ENCODE peak calls at places on chromosomes 7 and 10, in eight cellular contexts. S is mesendoderm; D is mammary epithelial cell; B is HCT116; X is astrocyte; U is CD4-positive, alpha-beta memory T cell; H is fibroblast of lung; I is H9. O is an unnamed sample.

GRCh38 chr7:100965723-100966541 is 3.4 kb upstream of the MUC12 start:
- DNase-seq in I (peak; percentile 99), H (peak; percentile 25), X (no peak), B (peak; percentile 91), D (peak; percentile 74), U (peak; percentile 64), S (peak; percentile 99), O (no peak)

GRCh38 chr10:129631011-129631410 is 164.0 kb downstream of the MGMT start:
- DNase-seq in D (no peak), H (no peak), U (no peak), X (no peak), S (no peak), I (no peak), B (no peak), O (no peak)

GRCh38 chr7:50347693-50348092 is 43.2 kb downstream of the IKZF1 start:
- DNase-seq in H (no peak), I (no peak), X (no peak), U (peak; percentile 59), B (no peak), D (no peak), S (no peak), O (no peak)

GRCh38 chr10:20879136-20879535 is 18.0 kb downstream of the NEBL start:
- DNase-seq in X (no peak), S (no peak), I (no peak), U (no peak), D (no peak), B (no peak), H (no peak), O (no peak)

GRCh38 chr10:70376436-70377378 is 5.7 kb downstream of the LRRC20 start:
- DNase-seq in S (peak; percentile 86), I (no peak), D (peak; percentile 63), H (peak; percentile 47), B (no peak), U (no peak), X (peak; percentile 29), O (no peak)

GRCh38 chr10:25501912-25502311 is 327.1 kb downstream of the GPR158 start:
- DNase-seq in D (no peak), H (no peak), B (no peak), X (no peak), I (no peak), U (no peak), S (peak; percentile 41), O (no peak)

GRCh38 chr7:150996289-150997074 is 5.7 kb downstream of the NOS3 start:
- DNase-seq in B (no peak), S (peak; percentile 51), X (no peak), D (no peak), I (peak; percentile 48), H (no peak), U (no peak), O (no peak)

GRCh38 chr7:90824386-90825307 is 228.5 kb downstream of the CDK14 start:
- DNase-seq in X (peak; percentile 95), I (no peak), B (no peak), U (no peak), S (no peak), D (peak; percentile 94), H (peak; percentile 95), O (no peak)

GRCh38 chr10:130769146-130770017 is 542.1 kb downstream of the TCERG1L start:
- DNase-seq in B (no peak), I (no peak), X (no peak), H (no peak), U (no peak), S (no peak), D (no peak), O (no peak)

GRCh38 chr10:34337917-34338316 is 477.2 kb downstream of the PARD3 start:
- DNase-seq in X (no peak), B (no peak), I (no peak), H (no peak), S (no peak), U (no peak), D (no peak), O (no peak)

GRCh38 chr10:96047004-96047649 is 3.7 kb downstream of the CCNJ start:
- DNase-seq in U (no peak), S (peak; percentile 16), B (no peak), D (no peak), X (no peak), I (no peak), H (no peak), O (no peak)

GRCh38 chr10:75018233-75018632 is 93.2 kb upstream of the SAMD8 start:
- DNase-seq in H (no peak), X (no peak), S (no peak), U (no peak), D (no peak), B (no peak), I (no peak), O (no peak)

GRCh38 chr7:132270517-132270916 is 305.8 kb downstream of the PLXNA4 start:
- DNase-seq in H (no peak), D (peak; percentile 1), U (no peak), B (no peak), S (no peak), I (no peak), X (no peak), O (no peak)

GRCh38 chr7:150980663-150981062 is 2.5 kb upstream of the KCNH2 start:
- DNase-seq in U (no peak), B (no peak), S (peak; percentile 71), X (no peak), H (no peak), I (peak; percentile 61), D (no peak), O (no peak)

GRCh38 chr10:125011926-125012705 is 70.2 kb downstream of the ZRANB1 start:
- DNase-seq in H (no peak), U (no peak), I (no peak), S (no peak), B (no peak), D (no peak), X (no peak), O (no peak)

GRCh38 chr7:100726998-100727761 is 6.2 kb upstream of the ZAN start:
- DNase-seq in S (no peak), D (no peak), U (no peak), I (no peak), X (peak; percentile 96), B (no peak), H (peak; percentile 97), O (no peak)

GRCh38 chr7:103989785-103990775 is 622 bp upstream of the RELN start:
- DNase-seq in X (peak; percentile 23), B (no peak), S (peak; percentile 55), U (no peak), H (peak; percentile 30), D (peak; percentile 4), I (peak; percentile 58), O (no peak)

GRCh38 chr7:153193144-153193595 is 433.6 kb downstream of the ACTR3B start:
- DNase-seq in B (no peak), U (no peak), I (peak; percentile 79), D (no peak), X (no peak), S (peak; percentile 61), H (no peak), O (peak; percentile 44)

GRCh38 chr10:131700032-131700431 is 200.8 kb upstream of the PPP2R2D start:
- DNase-seq in B (no peak), I (no peak), S (no peak), X (no peak), U (no peak), H (no peak), D (no peak), O (no peak)

DNA sequence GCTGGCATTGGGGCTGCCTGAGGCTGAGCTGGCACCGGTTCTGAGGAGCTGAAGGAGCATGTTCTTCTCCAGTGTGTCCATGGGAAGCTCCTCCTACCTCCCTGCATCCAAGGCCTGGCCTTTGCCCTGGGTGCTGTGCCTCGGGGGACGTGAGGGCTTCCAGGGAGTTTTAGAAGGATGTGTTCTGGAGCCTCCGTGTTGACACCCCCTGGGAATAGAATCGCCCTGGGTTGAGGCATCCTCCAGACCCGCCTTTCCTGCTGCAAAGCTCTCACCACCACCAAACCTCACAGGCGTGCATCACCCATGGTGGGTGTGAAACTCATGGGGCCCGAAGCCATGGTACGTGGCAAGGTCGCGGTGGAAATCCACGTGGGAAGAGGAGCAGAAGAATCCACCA is 95.4 kb downstream of the DYNC2I1 start:
- DNase-seq in S (no peak), I (no peak), B (no peak), U (no peak), H (no peak), D (no peak), X (no peak), O (no peak)
- H3K27ac ChIP-seq in S (no peak overlapping the region), I (no peak overlapping the region), B (no peak overlapping the region), U (no peak overlapping the region), H (no peak overlapping the region), D (no peak overlapping the region), X (no peak overlapping the region), O (no peak overlapping the region)

GRCh38 chr7:64559206-64559605 is 3.7 kb downstream of the ZNF680 start:
- DNase-seq in X (peak; percentile 46), D (no peak), I (no peak), U (no peak), B (no peak), H (peak; percentile 62), S (no peak), O (peak; percentile 32)
- H3K27ac ChIP-seq in X (peak overlapping the region; percentile 61), D (no peak overlapping the region), I (no peak overlapping the region), U (no peak overlapping the region), B (peak overlapping the region; percentile 32), H (no peak overlapping the region), S (no peak overlapping the region), O (peak overlapping the region; percentile 71)

DNA sequence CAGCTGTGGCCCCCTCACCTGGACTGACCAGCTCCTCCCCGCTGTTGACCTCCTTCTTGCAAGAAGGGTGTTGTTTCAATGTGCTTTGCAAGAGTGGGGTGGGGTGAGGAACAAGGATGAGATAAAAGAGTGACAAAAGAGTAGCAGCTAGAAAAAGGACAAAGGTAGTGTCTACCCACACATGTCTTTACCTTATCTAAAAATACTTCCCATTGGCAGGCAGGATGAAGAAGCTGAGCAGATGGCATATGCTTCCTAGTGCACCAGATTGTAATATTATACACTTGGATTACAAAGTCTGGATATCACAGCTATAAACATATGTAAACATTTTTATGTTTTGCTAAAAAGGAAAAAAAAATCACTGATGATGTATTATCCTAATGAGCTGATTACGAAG is 34.5 kb downstream of the CHN2 start:
- DNase-seq in D (no peak), I (no peak), X (no peak), B (no peak), U (no peak), H (no peak), S (no peak), O (no peak)
- H3K27ac ChIP-seq in D (no peak overlapping the region), I (no peak overlapping the region), X (no peak overlapping the region), B (no peak overlapping the region), U (no peak overlapping the region), H (no peak overlapping the region), S (no peak overlapping the region), O (no peak overlapping the region)

GRCh38 chr10:1398626-1399410 is 338.5 kb downstream of the ADARB2 start:
- DNase-seq in B (no peak), I (no peak), U (no peak), D (no peak), S (no peak), H (no peak), X (no peak), O (no peak)

GRCh38 chr10:1402016-1402820 is 335.1 kb downstream of the ADARB2 start:
- DNase-seq in U (no peak), S (no peak), H (no peak), I (peak; percentile 12), B (no peak), D (no peak), X (no peak), O (no peak)

GRCh38 chr10:1401056-1401965 is 336.0 kb downstream of the ADARB2 start:
- DNase-seq in I (peak; percentile 27), U (no peak), S (no peak), D (no peak), B (no peak), H (no peak), X (no peak), O (no peak)

GRCh38 chr10:1400129-1400865 is 337.0 kb downstream of the ADARB2 start:
- DNase-seq in H (no peak), S (no peak), D (no peak), B (no peak), X (no peak), U (no peak), I (no peak), O (no peak)

GRCh38 chr10:1399431-1400120 is 337.7 kb downstream of the ADARB2 start:
- DNase-seq in X (no peak), B (no peak), D (no peak), I (no peak), U (no peak), H (no peak), S (peak; percentile 28), O (no peak)
- H3K27ac ChIP-seq in X (no peak overlapping the region), B (no peak overlapping the region), D (no peak overlapping the region), I (no peak overlapping the region), U (no peak overlapping the region), H (no peak overlapping the region), S (no peak overlapping the region), O (no peak overlapping the region)